ENCODE peak calls at places on chromosome 13, in four cellular contexts. One of them, this sample, is unnamed.
A peak's percentile ranks its signal among the peaks of the same experiment; 100 is the strongest.

GRCh38 chr13:33272531-33273124 is 12.9 kb downstream of the STARD13 start:
- DNase-seq in HepG2: peak; percentile 52
- DNase-seq in K562: no peak
- DNase-seq in GM12878: no peak
- DNase-seq in this sample: no peak

GRCh38 chr13:52617070-52618060 is 24.9 kb upstream of the HNRNPA1L2 start:
- DNase-seq in GM12878: peak; percentile 56
- DNase-seq in HepG2: peak; percentile 82
- DNase-seq in K562: peak; percentile 73
- DNase-seq in this sample: peak; percentile 85

GRCh38 chr13:21736926-21737325 is 66.1 kb downstream of the FGF9 start:
- DNase-seq in HepG2: no peak
- DNase-seq in GM12878: no peak
- DNase-seq in K562: no peak
- DNase-seq in this sample: no peak

GRCh38 chr13:78152415-78152814 is 233.8 kb upstream of the EDNRB start:
- DNase-seq in HepG2: no peak
- DNase-seq in K562: no peak
- DNase-seq in GM12878: peak; percentile 0
- DNase-seq in this sample: no peak

GRCh38 chr13:96935971-96936370 is 58.3 kb downstream of the OXGR1 start:
- DNase-seq in HepG2: no peak
- DNase-seq in GM12878: no peak
- DNase-seq in K562: no peak
- DNase-seq in this sample: no peak

GRCh38 chr13:30441304-30441703 is 19.0 kb downstream of the UBE2L5 start:
- DNase-seq in HepG2: no peak
- DNase-seq in GM12878: no peak
- DNase-seq in K562: no peak
- DNase-seq in this sample: no peak

GRCh38 chr13:32429406-32429909 is 1.5 kb upstream of the N4BP2L1 start:
- DNase-seq in GM12878: no peak
- DNase-seq in K562: no peak
- DNase-seq in HepG2: no peak
- DNase-seq in this sample: no peak

GRCh38 chr13:29583073-29583785 is 12.3 kb downstream of the SLC7A1 start:
- DNase-seq in K562: no peak
- DNase-seq in HepG2: no peak
- DNase-seq in GM12878: no peak
- DNase-seq in this sample: no peak

GRCh38 chr13:91955546-91956355 is 557.3 kb downstream of the GPC5 start:
- DNase-seq in GM12878: no peak
- DNase-seq in HepG2: no peak
- DNase-seq in K562: no peak
- DNase-seq in this sample: no peak

GRCh38 chr13:49374585-49375290 is 69.1 kb downstream of the CAB39L start:
- DNase-seq in K562: peak; percentile 6
- DNase-seq in HepG2: no peak
- DNase-seq in GM12878: no peak
- DNase-seq in this sample: no peak

GRCh38 chr13:55087085-55087484 is 2053.6 kb upstream of the PRR20A start:
- DNase-seq in HepG2: no peak
- DNase-seq in GM12878: no peak
- DNase-seq in K562: no peak
- DNase-seq in this sample: no peak

GRCh38 chr13:29886446-29886845 is 36.0 kb upstream of the UBL3 start:
- DNase-seq in GM12878: no peak
- DNase-seq in HepG2: no peak
- DNase-seq in K562: no peak
- DNase-seq in this sample: no peak

GRCh38 chr13:71760226-71760591 is 106.8 kb downstream of the DACH1 start:
- DNase-seq in GM12878: no peak
- DNase-seq in K562: no peak
- DNase-seq in HepG2: no peak
- DNase-seq in this sample: no peak

GRCh38 chr13:71759506-71760225 is 107.3 kb downstream of the DACH1 start:
- DNase-seq in GM12878: no peak
- DNase-seq in HepG2: peak; percentile 10
- DNase-seq in K562: no peak
- DNase-seq in this sample: no peak

GRCh38 chr13:71754407-71754974 is 112.5 kb downstream of the DACH1 start:
- DNase-seq in K562: no peak
- DNase-seq in HepG2: no peak
- DNase-seq in GM12878: no peak
- DNase-seq in this sample: no peak

GRCh38 chr13:71758823-71759222 is 108.2 kb downstream of the DACH1 start:
- DNase-seq in GM12878: no peak
- DNase-seq in HepG2: no peak
- DNase-seq in K562: no peak
- DNase-seq in this sample: no peak
- TF ChIP-seq TARDBP in GM12878: no peak
- TF ChIP-seq TARDBP in HepG2: no peak
- TF ChIP-seq TARDBP in K562: no peak
- TF ChIP-seq TARDBP in this sample: no peak

GRCh38 chr13:27374126-27374613 is 50.2 kb upstream of the GTF3A start:
- DNase-seq in K562: no peak
- DNase-seq in HepG2: no peak
- DNase-seq in GM12878: no peak
- DNase-seq in this sample: no peak
- TF ChIP-seq FOXM1 in K562: no peak
- TF ChIP-seq FOXM1 in HepG2: no peak
- TF ChIP-seq FOXM1 in GM12878: no peak
- TF ChIP-seq FOXM1 in this sample: no peak

DNA sequence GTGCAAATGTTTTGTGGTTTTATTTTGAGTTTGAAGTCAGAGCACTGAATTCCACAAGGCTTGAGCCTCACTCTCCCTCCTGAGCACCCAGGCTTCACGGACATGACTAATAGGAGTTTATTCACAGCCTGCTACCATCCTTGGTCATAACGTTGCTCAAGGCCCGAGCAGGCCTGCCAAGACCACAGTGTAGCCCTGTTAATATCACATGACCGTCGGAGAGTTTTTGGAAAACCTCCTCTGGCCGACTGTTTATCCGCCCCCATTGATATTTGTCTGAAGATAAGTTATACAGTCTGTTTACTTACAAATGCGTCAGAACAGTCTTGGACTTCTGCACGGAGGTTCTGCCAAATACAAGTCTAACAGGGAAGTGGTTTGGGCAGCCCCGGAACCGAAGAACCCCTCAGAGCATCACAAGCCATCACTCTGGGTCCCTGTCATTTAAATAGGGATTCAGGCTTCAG is 89.9 kb downstream of the COL4A2 start:
- DNase-seq in K562: no peak
- DNase-seq in GM12878: no peak
- DNase-seq in HepG2: no peak
- DNase-seq in this sample: no peak
- TF ChIP-seq TARDBP in K562: no peak
- TF ChIP-seq TARDBP in GM12878: no peak
- TF ChIP-seq TARDBP in HepG2: no peak
- TF ChIP-seq TARDBP in this sample: no peak

GRCh38 chr13:103250071-103250470 is 183.9 kb upstream of the SLC10A2 start:
- DNase-seq in K562: no peak
- DNase-seq in GM12878: no peak
- DNase-seq in HepG2: no peak
- DNase-seq in this sample: no peak

DNA sequence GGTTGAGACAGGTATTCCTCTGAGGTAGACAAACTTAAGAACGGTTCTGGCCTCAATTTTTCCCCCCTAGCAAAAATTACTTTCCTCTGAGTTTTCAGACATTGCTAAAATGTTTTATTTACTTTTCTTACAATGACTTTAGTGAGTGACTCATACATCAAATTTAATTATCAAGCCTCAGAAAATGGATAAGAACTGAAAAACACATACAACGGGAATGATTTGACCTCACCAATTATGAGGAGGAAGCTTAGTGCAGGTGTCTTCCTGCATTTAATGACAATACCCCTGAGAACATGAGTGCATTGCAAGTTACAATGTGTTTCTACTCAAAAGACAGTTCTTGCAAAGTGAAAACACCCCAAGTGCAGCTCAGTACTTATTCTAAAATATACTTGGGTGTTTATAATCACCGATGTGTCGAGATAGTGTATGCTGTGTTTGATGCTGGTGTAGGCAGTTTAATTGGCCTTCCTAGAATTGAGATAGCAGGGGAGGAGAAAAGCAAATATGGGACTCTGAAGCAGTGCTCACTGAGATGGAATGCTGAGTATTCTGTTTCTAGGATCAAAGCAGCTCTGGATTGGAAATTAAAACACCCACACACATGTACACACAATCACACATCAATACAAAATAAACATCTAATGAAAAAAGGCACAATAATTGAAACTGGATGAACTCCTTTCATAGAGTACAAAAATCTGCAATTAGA is 189.5 kb upstream of the SLC10A2 start:
- DNase-seq in HepG2: no peak
- DNase-seq in GM12878: no peak
- DNase-seq in K562: no peak
- DNase-seq in this sample: no peak
- TF ChIP-seq FOXM1 in HepG2: no peak
- TF ChIP-seq FOXM1 in GM12878: no peak
- TF ChIP-seq FOXM1 in K562: no peak
- TF ChIP-seq FOXM1 in this sample: no peak

DNA sequence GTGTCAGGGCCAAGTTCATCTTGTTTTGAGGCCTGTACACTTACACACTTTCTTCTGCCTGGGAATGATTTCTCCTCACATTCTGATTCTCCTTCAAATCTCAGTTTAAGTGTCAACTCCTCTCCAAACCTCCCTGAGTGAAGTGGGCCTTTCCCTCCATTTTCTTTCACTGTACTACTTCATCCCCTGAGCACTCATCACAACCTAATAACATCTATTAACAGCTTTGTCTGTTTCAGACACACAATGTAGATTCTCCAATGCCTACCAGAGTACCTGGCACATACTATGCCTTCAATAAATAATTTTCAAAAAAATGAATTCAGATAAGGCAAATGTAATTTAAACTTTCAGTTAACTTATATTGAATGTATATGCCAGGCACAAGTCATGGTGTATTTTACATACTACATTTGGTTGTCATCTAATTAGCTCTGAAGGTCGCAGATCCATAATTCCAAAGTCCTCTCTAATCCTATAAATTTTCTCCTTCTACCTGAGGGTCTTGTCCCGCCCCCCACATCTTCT is 357 bp upstream of the COG6 start:
- DNase-seq in K562: no peak
- DNase-seq in HepG2: no peak
- DNase-seq in GM12878: no peak
- DNase-seq in this sample: no peak
- TF ChIP-seq TARDBP in K562: no peak
- TF ChIP-seq TARDBP in HepG2: no peak
- TF ChIP-seq TARDBP in GM12878: no peak
- TF ChIP-seq TARDBP in this sample: no peak

GRCh38 chr13:112840472-112841302 is 128.3 kb upstream of the MCF2L start:
- DNase-seq in HepG2: no peak
- DNase-seq in K562: no peak
- DNase-seq in GM12878: no peak
- DNase-seq in this sample: no peak

GRCh38 chr13:112843392-112844250 is 125.4 kb upstream of the MCF2L start:
- DNase-seq in K562: no peak
- DNase-seq in HepG2: no peak
- DNase-seq in GM12878: no peak
- DNase-seq in this sample: no peak

GRCh38 chr13:112844411-112844810 is 124.6 kb upstream of the MCF2L start:
- DNase-seq in GM12878: no peak
- DNase-seq in K562: no peak
- DNase-seq in HepG2: no peak
- DNase-seq in this sample: no peak

GRCh38 chr13:112842931-112843391 is 126.1 kb upstream of the MCF2L start:
- DNase-seq in HepG2: no peak
- DNase-seq in GM12878: no peak
- DNase-seq in K562: no peak
- DNase-seq in this sample: no peak

DNA sequence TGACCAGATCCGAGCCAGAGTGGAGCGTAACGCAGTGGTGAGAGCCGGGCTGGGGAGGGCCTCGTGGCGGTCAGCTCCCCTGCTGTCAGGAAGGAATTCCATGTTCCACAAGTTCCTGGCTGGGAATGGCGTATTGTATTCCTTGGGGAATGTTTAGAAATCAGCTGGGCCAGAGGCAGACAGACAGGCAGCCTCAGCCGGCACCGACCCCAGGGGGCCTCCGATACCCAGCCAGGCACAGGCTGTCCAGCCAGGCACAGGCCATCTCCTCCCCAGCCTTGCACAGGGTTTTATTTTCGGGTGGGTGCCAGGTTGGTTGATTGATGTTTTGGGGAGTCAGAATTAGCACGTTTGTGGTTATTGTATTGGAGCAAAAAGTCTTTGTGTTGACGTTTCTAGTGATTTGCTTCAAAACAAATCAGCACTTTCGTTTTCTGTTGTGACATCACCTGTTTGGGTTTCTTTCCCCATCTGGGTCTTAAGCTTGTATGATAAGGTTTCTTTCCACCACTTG is 126.6 kb upstream of the MCF2L start:
- DNase-seq in GM12878: no peak
- DNase-seq in K562: no peak
- DNase-seq in HepG2: no peak
- DNase-seq in this sample: no peak
- TF ChIP-seq FOXM1 in GM12878: no peak
- TF ChIP-seq FOXM1 in K562: no peak
- TF ChIP-seq FOXM1 in HepG2: no peak
- TF ChIP-seq FOXM1 in this sample: no peak